ENCODE peak calls at places on chromosomes 13 and 19, in seven cellular contexts. O is neuronal stem cell; H is hepatocyte; F is CD8-positive, alpha-beta memory T cell; Y is astrocyte of the spinal cord; K is WERI-Rb-1; R is fibroblast of pulmonary artery. V is an unnamed sample.

GRCh38 chr13:76873454-76873853 is 12.8 kb downstream of the KCTD12 start:
- DNase-seq in O (no peak), H (no peak), F (no peak), Y (no peak), K (no peak), R (no peak), V (no peak)

GRCh38 chr19:12840091-12841079 is 2.1 kb downstream of the MAST1 start:
- DNase-seq in O (peak; percentile 98), H (peak; percentile 79), F (peak; percentile 53), Y (peak; percentile 39), K (peak; percentile 85), R (peak; percentile 80), V (peak; percentile 39)

GRCh38 chr13:110121312-110122083 is 185.5 kb downstream of the COL4A1 start:
- DNase-seq in O (no peak), H (no peak), F (no peak), Y (no peak), K (no peak), R (no peak), V (no peak)

GRCh38 chr19:4272894-4273293 is 6.2 kb upstream of the SHD start:
- DNase-seq in O (no peak), H (no peak), F (no peak), Y (no peak), K (no peak), R (no peak), V (no peak)

GRCh38 chr19:53865918-53866696 is 1.6 kb upstream of the MYADM start:
- DNase-seq in O (peak; percentile 79), H (peak; percentile 91), F (peak; percentile 84), Y (peak; percentile 72), K (peak; percentile 22), R (peak; percentile 63), V (peak; percentile 57)

GRCh38 chr13:22243519-22244197 is 572.8 kb downstream of the FGF9 start:
- DNase-seq in O (no peak), H (no peak), F (no peak), Y (no peak), K (no peak), R (no peak), V (no peak)

GRCh38 chr19:47435883-47436417 is 16.6 kb upstream of the MEIS3 start:
- DNase-seq in O (no peak), H (no peak), F (no peak), Y (no peak), K (no peak), R (no peak), V (no peak)

GRCh38 chr13:49373699-49374098 is 70.2 kb downstream of the CAB39L start:
- DNase-seq in O (no peak), H (no peak), F (no peak), Y (peak; percentile 6), K (no peak), R (peak; percentile 24), V (no peak)

GRCh38 chr13:38135590-38135989 is 214.1 kb upstream of the UFM1 start:
- DNase-seq in O (no peak), H (no peak), F (no peak), Y (no peak), K (no peak), R (no peak), V (no peak)

GRCh38 chr13:98083507-98083906 is 59.4 kb upstream of the FARP1 start:
- DNase-seq in O (no peak), H (peak; percentile 11), F (no peak), Y (peak; percentile 91), K (no peak), R (peak; percentile 90), V (no peak)

GRCh38 chr13:23754506-23754905 is 134.7 kb downstream of the MIPEP start:
- DNase-seq in O (no peak), H (no peak), F (no peak), Y (no peak), K (no peak), R (no peak), V (no peak)

GRCh38 chr19:44113784-44114390 is 688 bp downstream of the ZNF225 start:
- DNase-seq in O (peak; percentile 3), H (no peak), F (no peak), Y (no peak), K (no peak), R (no peak), V (peak; percentile 1)

GRCh38 chr19:18832331-18833140 is 777 bp downstream of the UPF1 start:
- DNase-seq in O (peak; percentile 30), H (peak; percentile 55), F (no peak), Y (no peak), K (peak; percentile 58), R (no peak), V (peak; percentile 35)

DNA sequence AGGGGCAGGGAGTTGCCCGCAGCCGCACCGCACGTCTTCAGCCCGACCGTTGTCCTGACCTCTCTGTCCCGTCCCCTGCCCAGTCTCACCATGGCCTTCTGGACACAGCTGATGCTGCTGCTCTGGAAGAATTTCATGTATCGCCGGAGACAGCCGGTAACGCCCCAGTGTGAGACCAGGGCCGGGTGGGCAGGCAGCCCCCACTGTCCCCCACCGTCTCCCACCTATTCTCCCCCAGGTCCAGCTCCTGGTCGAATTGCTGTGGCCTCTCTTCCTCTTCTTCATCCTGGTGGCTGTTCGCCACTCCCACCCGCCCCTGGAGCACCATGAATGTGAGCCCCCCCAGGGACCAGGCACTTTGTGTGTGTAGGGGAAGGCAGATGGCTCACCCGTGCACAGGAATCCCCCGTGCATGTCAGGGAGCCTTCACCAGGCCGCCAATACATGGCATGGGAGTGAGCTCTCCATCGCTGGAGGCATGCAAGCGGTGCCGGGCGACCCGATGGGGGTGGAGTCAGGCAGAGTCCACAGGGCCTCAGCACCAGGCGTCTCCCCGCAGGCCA is 1.4 kb downstream of the ABCA7 start:
- DNase-seq in O (no peak), H (no peak), F (no peak), Y (no peak), K (no peak), R (no peak), V (no peak)
- H3K4me3 ChIP-seq in O (peak overlapping the region; percentile 72), H (no peak overlapping the region), F (peak overlapping the region; percentile 78), Y (peak overlapping the region; percentile 62), K (peak overlapping the region; percentile 39), R (peak overlapping the region; percentile 70), V (no peak overlapping the region)

DNA sequence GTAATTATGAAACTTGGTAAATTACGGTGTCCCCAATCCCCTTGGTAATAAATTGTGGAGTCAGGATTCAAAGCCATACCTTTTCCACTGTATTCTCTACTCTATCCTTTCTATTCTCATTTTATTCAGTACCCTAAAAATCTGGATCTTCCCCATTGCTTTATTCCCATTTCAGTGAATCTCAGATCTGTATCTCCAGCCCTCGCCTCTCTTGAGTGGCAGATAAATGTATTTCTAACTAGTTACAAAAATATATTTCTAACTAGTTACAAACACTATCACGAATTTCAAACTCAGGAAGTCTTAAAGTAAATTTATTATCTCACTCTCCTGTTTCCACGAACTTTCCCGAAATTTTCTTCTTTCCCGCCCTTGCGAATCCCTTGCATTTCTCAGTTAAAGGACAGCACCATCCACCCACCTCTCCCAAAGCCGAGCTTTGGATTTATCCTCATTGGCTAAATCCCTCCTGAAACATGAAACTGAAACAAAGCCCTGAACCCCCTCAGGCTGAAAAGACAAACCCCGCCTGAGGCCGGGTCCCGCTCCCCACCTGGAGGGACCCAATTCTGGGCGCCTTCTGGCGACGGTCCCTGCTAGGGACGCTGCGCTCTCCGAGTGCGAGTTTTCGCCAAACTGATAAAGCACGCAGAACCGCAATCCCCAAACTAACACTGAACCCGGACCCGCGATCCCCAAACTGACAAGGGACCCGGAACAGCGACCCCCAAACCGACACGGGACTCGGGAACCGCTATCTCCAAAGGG is 164.3 kb upstream of the PABPC3 start:
- DNase-seq in O (peak; percentile 17), H (no peak), F (no peak), Y (no peak), K (no peak), R (no peak), V (no peak)
- H3K4me3 ChIP-seq in O (peak overlapping the region; percentile 74), H (peak overlapping the region; percentile 19), F (no peak overlapping the region), Y (no peak overlapping the region), K (no peak overlapping the region), R (no peak overlapping the region), V (peak overlapping the region; percentile 15)

GRCh38 chr19:48481191-48481500 is 12.0 kb downstream of the CYTH2 start:
- DNase-seq in O (no peak), H (no peak), F (no peak), Y (no peak), K (no peak), R (no peak), V (no peak)
- H3K4me3 ChIP-seq in O (no peak overlapping the region), H (no peak overlapping the region), F (peak overlapping the region; percentile 72), Y (peak overlapping the region; percentile 37), K (no peak overlapping the region), R (no peak overlapping the region), V (no peak overlapping the region)

GRCh38 chr13:113151745-113152707 is 6.4 kb upstream of the PROZ start:
- DNase-seq in O (no peak), H (peak; percentile 61), F (no peak), Y (peak; percentile 68), K (peak; percentile 8), R (peak; percentile 41), V (peak; percentile 16)
- H3K4me3 ChIP-seq in O (no peak overlapping the region), H (peak overlapping the region; percentile 0), F (peak overlapping the region; percentile 66), Y (no peak overlapping the region), K (no peak overlapping the region), R (no peak overlapping the region), V (peak overlapping the region; percentile 35)

DNA sequence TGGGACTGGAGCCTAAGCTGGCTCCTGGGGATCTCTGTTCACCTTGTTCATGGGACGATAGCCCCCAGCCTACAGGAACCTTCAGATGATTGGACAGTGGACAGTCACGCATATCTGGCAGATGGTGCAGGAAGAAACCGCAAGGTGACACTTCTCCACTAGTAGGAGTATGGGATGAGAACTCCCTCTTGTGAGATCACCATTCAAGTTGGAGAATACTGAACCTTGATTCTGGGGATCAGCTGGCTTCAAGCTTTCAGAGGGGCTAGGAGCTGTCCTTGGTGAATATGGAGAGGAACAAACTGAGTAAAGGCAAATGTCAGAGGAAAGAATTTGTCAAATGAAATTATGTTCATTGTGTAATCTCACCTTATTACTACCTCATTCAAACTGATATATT is 204.5 kb downstream of the PDS5B start:
- DNase-seq in O (no peak), H (peak; percentile 6), F (no peak), Y (no peak), K (peak; percentile 15), R (no peak), V (no peak)
- H3K4me3 ChIP-seq in O (no peak overlapping the region), H (no peak overlapping the region), F (no peak overlapping the region), Y (no peak overlapping the region), K (no peak overlapping the region), R (no peak overlapping the region), V (no peak overlapping the region)

GRCh38 chr19:33412617-33413425 is 39.3 kb downstream of the CEBPG start:
- DNase-seq in O (no peak), H (no peak), F (peak; percentile 34), Y (no peak), K (no peak), R (no peak), V (no peak)
- H3K4me3 ChIP-seq in O (no peak overlapping the region), H (no peak overlapping the region), F (no peak overlapping the region), Y (no peak overlapping the region), K (no peak overlapping the region), R (no peak overlapping the region), V (no peak overlapping the region)

GRCh38 chr19:30228113-30228725 is 144.0 kb upstream of the ZNF536 start:
- DNase-seq in O (no peak), H (peak; percentile 38), F (no peak), Y (no peak), K (peak; percentile 35), R (no peak), V (peak; percentile 10)
- H3K4me3 ChIP-seq in O (peak overlapping the region; percentile 68), H (peak overlapping the region; percentile 44), F (no peak overlapping the region), Y (no peak overlapping the region), K (peak overlapping the region; percentile 62), R (peak overlapping the region; percentile 31), V (no peak overlapping the region)

GRCh38 chr19:45809643-45810159 is 5.4 kb downstream of the RSPH6A start:
- DNase-seq in O (no peak), H (no peak), F (no peak), Y (peak; percentile 83), K (no peak), R (peak; percentile 75), V (no peak)
- H3K4me3 ChIP-seq in O (no peak overlapping the region), H (no peak overlapping the region), F (no peak overlapping the region), Y (no peak overlapping the region), K (no peak overlapping the region), R (no peak overlapping the region), V (no peak overlapping the region)

V was measured in thyroid gland.